ENCODE peak calls at places on chromosomes 12 and 14, in seven cellular contexts. Q, E, S, Z, K, D and A are unnamed samples.

GRCh38 chr12:114403044-114403689 is 2.8 kb downstream of the TBX5 start:
- DNase-seq in S (no peak), D (no peak), E (no peak), Z (no peak), K (no peak), Q (peak), A (no peak)

GRCh38 chr12:116277393-116278258 is at the start of gene MED13L:
- DNase-seq in Q (peak), D (peak), K (peak), E (peak), Z (peak), S (peak), A (peak)

GRCh38 chr14:72243894-72244293 is 311.7 kb downstream of the RGS6 start:
- DNase-seq in Q (no peak), K (no peak), Z (no peak), S (no peak), D (no peak), E (no peak), A (no peak)

GRCh38 chr14:55816225-55816624 is 236.2 kb downstream of the KTN1 start:
- DNase-seq in D (no peak), Q (no peak), S (no peak), E (no peak), K (no peak), Z (no peak), A (no peak)

GRCh38 chr14:66613344-66613743 is 105.4 kb downstream of the GPHN start:
- DNase-seq in E (no peak), Z (no peak), Q (no peak), D (no peak), K (no peak), S (no peak), A (no peak)

GRCh38 chr14:23600322-23600707 is 21.7 kb upstream of the JPH4 start:
- DNase-seq in K (no peak), S (no peak), Q (no peak), D (no peak), E (no peak), Z (no peak), A (no peak)

GRCh38 chr14:80239631-80240030 is 28.3 kb upstream of the DIO2 start:
- DNase-seq in S (no peak), Z (no peak), E (no peak), Q (no peak), K (no peak), D (no peak), A (no peak)

GRCh38 chr14:85175556-85175955 is 354.4 kb upstream of the FLRT2 start:
- DNase-seq in D (no peak), K (no peak), Z (no peak), Q (no peak), E (no peak), S (no peak), A (no peak)

GRCh38 chr14:75660630-75661498 is at the start of the genes ERG28 and TTLL5:
- DNase-seq in D (peak), S (peak), K (peak), E (peak), Q (peak), Z (peak), A (peak)

GRCh38 chr12:96397756-96398421 is 2.4 kb downstream of the CDK17 start:
- DNase-seq in E (no peak), D (no peak), Z (no peak), Q (peak), S (no peak), K (no peak), A (no peak)

GRCh38 chr14:102360388-102360787 is 2.3 kb downstream of the CINP start:
- DNase-seq in D (no peak), Q (no peak), Z (no peak), S (no peak), K (no peak), E (no peak), A (no peak)

GRCh38 chr12:40099423-40099853 is 6.4 kb downstream of the SLC2A13 start:
- DNase-seq in Q (no peak), E (no peak), Z (no peak), K (no peak), S (peak), D (no peak), A (no peak)

GRCh38 chr12:92745874-92746553 is 43.2 kb downstream of the PLEKHG7 start:
- DNase-seq in Z (no peak), S (no peak), K (no peak), D (peak), E (no peak), Q (peak), A (no peak)

GRCh38 chr14:41034969-41035368 is 571.7 kb upstream of the LRFN5 start:
- DNase-seq in E (no peak), Q (no peak), D (no peak), S (no peak), Z (no peak), K (no peak), A (no peak)

GRCh38 chr14:99548871-99549270 is 55.1 kb downstream of the CCDC85C start:
- DNase-seq in D (no peak), K (no peak), E (no peak), Q (no peak), Z (no peak), S (no peak), A (no peak)

GRCh38 chr12:1530592-1531159 is 63.7 kb downstream of the FBXL14 start:
- DNase-seq in S (no peak), Z (no peak), D (no peak), Q (no peak), K (no peak), E (no peak), A (no peak)

GRCh38 chr12:88334271-88334670 is 192.2 kb downstream of the TMTC3 start:
- DNase-seq in K (no peak), Z (no peak), D (peak), S (no peak), E (no peak), Q (no peak), A (no peak)

GRCh38 chr14:23042162-23042965 is at the start of gene PSMB11:
- DNase-seq in S (no peak), D (no peak), E (no peak), K (no peak), Q (no peak), Z (no peak), A (no peak)

GRCh38 chr12:131860472-131861260 is 32.5 kb downstream of the MMP17 start:
- DNase-seq in S (peak), D (no peak), E (no peak), Z (no peak), Q (peak), K (no peak), A (no peak)

GRCh38 chr14:32940066-32940651 is 1.5 kb downstream of the NPAS3 start:
- DNase-seq in S (no peak), K (no peak), Z (no peak), D (no peak), Q (no peak), E (no peak), A (no peak)